ENCODE peak calls at places on chromosomes 2 and 18, in nine cellular contexts. G is ureter; T is A172; Y is stomach; B is GM04504; C is AG09319; Q is activated CD4-positive, alpha-beta T cell treated with anti-CD3 and anti-CD28 coated beads for 4 hours; S is NCI-H1694 treated with DMSO at 0.1 percent for 48 hours; F is GM03348. L is an unnamed sample.

GRCh38 chr18:6323319-6323889 is 91.3 kb downstream of the L3MBTL4 start:
- DNase-seq in G (no peak), T (no peak), Y (no peak), B (no peak), C (no peak), Q (no peak), S (no peak), F (no peak), L (no peak)

GRCh38 chr2:181785677-181786344 is 105.5 kb upstream of the NEUROD1 start:
- DNase-seq in G (no peak), T (peak), Y (no peak), B (peak), C (peak), Q (no peak), S (no peak), F (peak), L (no peak)

GRCh38 chr2:135113322-135113721 is 61.2 kb downstream of the RAB3GAP1 start:
- DNase-seq in G (no peak), T (no peak), Y (no peak), B (no peak), C (no peak), Q (no peak), S (no peak), F (no peak), L (no peak)

GRCh38 chr2:167140767-167141166 is 252.5 kb downstream of the XIRP2 start:
- DNase-seq in G (no peak), T (peak), Y (no peak), B (peak), C (peak), Q (no peak), S (no peak), F (peak), L (no peak)

GRCh38 chr18:69759046-69759445 is 188.6 kb downstream of the CD226 start:
- DNase-seq in G (no peak), T (no peak), Y (no peak), B (no peak), C (no peak), Q (no peak), S (no peak), F (peak), L (no peak)

GRCh38 chr2:9471212-9471611 is 3.1 kb upstream of the IAH1 start:
- DNase-seq in G (no peak), T (no peak), Y (no peak), B (no peak), C (no peak), Q (no peak), S (no peak), F (no peak), L (no peak)

GRCh38 chr2:99184811-99185210 is 3.8 kb downstream of the MRPL30 start:
- DNase-seq in G (no peak), T (no peak), Y (no peak), B (no peak), C (no peak), Q (no peak), S (no peak), F (no peak), L (no peak)

GRCh38 chr2:150698016-150698661 is 210.7 kb upstream of the RND3 start:
- DNase-seq in G (no peak), T (no peak), Y (no peak), B (peak), C (peak), Q (no peak), S (no peak), F (peak), L (no peak)

GRCh38 chr2:20589975-20590703 is 60.8 kb downstream of the HS1BP3 start:
- DNase-seq in G (no peak), T (no peak), Y (peak), B (no peak), C (no peak), Q (no peak), S (no peak), F (peak), L (no peak)

GRCh38 chr18:22871809-22872525 is 61.2 kb upstream of the RBBP8 start:
- DNase-seq in G (no peak), T (peak), Y (no peak), B (no peak), C (no peak), Q (no peak), S (no peak), F (no peak), L (no peak)

GRCh38 chr2:201831469-201831868 is 25.1 kb downstream of the CDK15 start:
- DNase-seq in G (no peak), T (peak), Y (no peak), B (peak), C (peak), Q (no peak), S (no peak), F (peak), L (no peak)

GRCh38 chr2:191198271-191198670 is 46.9 kb upstream of the MYO1B start:
- DNase-seq in G (no peak), T (no peak), Y (no peak), B (no peak), C (no peak), Q (no peak), S (no peak), F (no peak), L (no peak)

GRCh38 chr2:204258900-204259299 is 286.4 kb upstream of the PARD3B start:
- DNase-seq in G (no peak), T (no peak), Y (no peak), B (no peak), C (no peak), Q (no peak), S (no peak), F (no peak), L (no peak)